ENCODE peak calls at places on chromosomes 2 and 18, in seven cellular contexts. One of them, this sample, is unnamed.

GRCh38 chr18:32714571-32715148 is 58.2 kb downstream of the KLHL14 start:
- DNase-seq in esophagus squamous epithelium: no peak
- DNase-seq in adrenal gland: peak; percentile 20
- DNase-seq in right lobe of liver: no peak
- DNase-seq in sigmoid colon: no peak
- DNase-seq in heart left ventricle: no peak
- DNase-seq in stomach: peak; percentile 36
- DNase-seq in this sample: peak; percentile 31

GRCh38 chr2:144426981-144427479 is 92.9 kb downstream of the ZEB2 start:
- DNase-seq in esophagus squamous epithelium: no peak
- DNase-seq in adrenal gland: peak; percentile 70
- DNase-seq in right lobe of liver: no peak
- DNase-seq in sigmoid colon: no peak
- DNase-seq in heart left ventricle: no peak
- DNase-seq in stomach: no peak
- DNase-seq in this sample: no peak

GRCh38 chr2:56337342-56337741 is 153.6 kb downstream of the CCDC85A start:
- DNase-seq in esophagus squamous epithelium: no peak
- DNase-seq in adrenal gland: no peak
- DNase-seq in right lobe of liver: no peak
- DNase-seq in sigmoid colon: no peak
- DNase-seq in heart left ventricle: no peak
- DNase-seq in stomach: peak; percentile 40
- DNase-seq in this sample: no peak

GRCh38 chr18:2420367-2420766 is 150.9 kb downstream of the METTL4 start:
- DNase-seq in esophagus squamous epithelium: no peak
- DNase-seq in adrenal gland: no peak
- DNase-seq in right lobe of liver: no peak
- DNase-seq in sigmoid colon: no peak
- DNase-seq in heart left ventricle: no peak
- DNase-seq in stomach: no peak
- DNase-seq in this sample: no peak

GRCh38 chr2:41774011-41774605 is 273.7 kb upstream of the PKDCC start:
- DNase-seq in esophagus squamous epithelium: no peak
- DNase-seq in adrenal gland: no peak
- DNase-seq in right lobe of liver: no peak
- DNase-seq in sigmoid colon: no peak
- DNase-seq in heart left ventricle: no peak
- DNase-seq in stomach: no peak
- DNase-seq in this sample: no peak

GRCh38 chr18:76430636-76431035 is 64.4 kb downstream of the ZNF516 start:
- DNase-seq in esophagus squamous epithelium: no peak
- DNase-seq in adrenal gland: no peak
- DNase-seq in right lobe of liver: no peak
- DNase-seq in sigmoid colon: no peak
- DNase-seq in heart left ventricle: no peak
- DNase-seq in stomach: no peak
- DNase-seq in this sample: no peak

GRCh38 chr2:202434472-202434871 is 58.3 kb downstream of the BMPR2 start:
- DNase-seq in esophagus squamous epithelium: no peak
- DNase-seq in adrenal gland: peak; percentile 27
- DNase-seq in right lobe of liver: no peak
- DNase-seq in sigmoid colon: no peak
- DNase-seq in heart left ventricle: no peak
- DNase-seq in stomach: no peak
- DNase-seq in this sample: no peak

GRCh38 chr2:57890462-57890861 is 156.1 kb upstream of the VRK2 start:
- DNase-seq in esophagus squamous epithelium: no peak
- DNase-seq in adrenal gland: peak; percentile 40
- DNase-seq in right lobe of liver: no peak
- DNase-seq in sigmoid colon: no peak
- DNase-seq in heart left ventricle: no peak
- DNase-seq in stomach: no peak
- DNase-seq in this sample: no peak

GRCh38 chr18:54436501-54436900 is 78.8 kb downstream of the C18orf54 start:
- DNase-seq in esophagus squamous epithelium: no peak
- DNase-seq in adrenal gland: no peak
- DNase-seq in right lobe of liver: no peak
- DNase-seq in sigmoid colon: no peak
- DNase-seq in heart left ventricle: no peak
- DNase-seq in stomach: no peak
- DNase-seq in this sample: no peak

GRCh38 chr18:44735071-44735470 is 54.4 kb downstream of the SETBP1 start:
- DNase-seq in esophagus squamous epithelium: no peak
- DNase-seq in adrenal gland: no peak
- DNase-seq in right lobe of liver: no peak
- DNase-seq in sigmoid colon: no peak
- DNase-seq in heart left ventricle: no peak
- DNase-seq in stomach: no peak
- DNase-seq in this sample: no peak

GRCh38 chr18:54671291-54671881 is 80.3 kb downstream of the DYNAP start:
- DNase-seq in esophagus squamous epithelium: no peak
- DNase-seq in adrenal gland: no peak
- DNase-seq in right lobe of liver: no peak
- DNase-seq in sigmoid colon: no peak
- DNase-seq in heart left ventricle: no peak
- DNase-seq in stomach: no peak
- DNase-seq in this sample: no peak

GRCh38 chr2:39696838-39697237 is 31.1 kb downstream of the TMEM178A start:
- DNase-seq in esophagus squamous epithelium: no peak
- DNase-seq in adrenal gland: no peak
- DNase-seq in right lobe of liver: no peak
- DNase-seq in sigmoid colon: no peak
- DNase-seq in heart left ventricle: no peak
- DNase-seq in stomach: no peak
- DNase-seq in this sample: no peak

GRCh38 chr2:120444691-120445240 is 98.8 kb downstream of the INHBB start:
- DNase-seq in esophagus squamous epithelium: no peak
- DNase-seq in adrenal gland: no peak
- DNase-seq in right lobe of liver: no peak
- DNase-seq in sigmoid colon: peak; percentile 48
- DNase-seq in heart left ventricle: no peak
- DNase-seq in stomach: no peak
- DNase-seq in this sample: no peak

GRCh38 chr2:158619496-158619895 is 162.7 kb downstream of the PKP4 start:
- DNase-seq in esophagus squamous epithelium: no peak
- DNase-seq in adrenal gland: no peak
- DNase-seq in right lobe of liver: no peak
- DNase-seq in sigmoid colon: no peak
- DNase-seq in heart left ventricle: no peak
- DNase-seq in stomach: peak; percentile 31
- DNase-seq in this sample: no peak

GRCh38 chr2:169358016-169358415 is 4.3 kb downstream of the LRP2 start:
- DNase-seq in esophagus squamous epithelium: no peak
- DNase-seq in adrenal gland: no peak
- DNase-seq in right lobe of liver: no peak
- DNase-seq in sigmoid colon: no peak
- DNase-seq in heart left ventricle: no peak
- DNase-seq in stomach: no peak
- DNase-seq in this sample: no peak

GRCh38 chr2:217715484-217715883 is 287.3 kb downstream of the TNS1 start:
- DNase-seq in esophagus squamous epithelium: no peak
- DNase-seq in adrenal gland: no peak
- DNase-seq in right lobe of liver: no peak
- DNase-seq in sigmoid colon: no peak
- DNase-seq in heart left ventricle: no peak
- DNase-seq in stomach: no peak
- DNase-seq in this sample: no peak

GRCh38 chr2:190179754-190180312 is 117.3 kb upstream of the MSTN start:
- DNase-seq in esophagus squamous epithelium: no peak
- DNase-seq in adrenal gland: no peak
- DNase-seq in right lobe of liver: no peak
- DNase-seq in sigmoid colon: no peak
- DNase-seq in heart left ventricle: no peak
- DNase-seq in stomach: peak; percentile 63
- DNase-seq in this sample: no peak

GRCh38 chr18:23356915-23357421 is 96.1 kb upstream of the RIOK3 start:
- DNase-seq in esophagus squamous epithelium: no peak
- DNase-seq in adrenal gland: no peak
- DNase-seq in right lobe of liver: no peak
- DNase-seq in sigmoid colon: no peak
- DNase-seq in heart left ventricle: no peak
- DNase-seq in stomach: no peak
- DNase-seq in this sample: no peak

GRCh38 chr18:8890957-8891464 is 185.7 kb downstream of the MTCL1 start:
- DNase-seq in esophagus squamous epithelium: no peak
- DNase-seq in adrenal gland: no peak
- DNase-seq in right lobe of liver: no peak
- DNase-seq in sigmoid colon: no peak
- DNase-seq in heart left ventricle: no peak
- DNase-seq in stomach: no peak
- DNase-seq in this sample: no peak

GRCh38 chr2:29662841-29663240 is 258.5 kb downstream of the ALK start:
- DNase-seq in esophagus squamous epithelium: no peak
- DNase-seq in adrenal gland: no peak
- DNase-seq in right lobe of liver: no peak
- DNase-seq in sigmoid colon: no peak
- DNase-seq in heart left ventricle: no peak
- DNase-seq in stomach: no peak
- DNase-seq in this sample: no peak

DNA sequence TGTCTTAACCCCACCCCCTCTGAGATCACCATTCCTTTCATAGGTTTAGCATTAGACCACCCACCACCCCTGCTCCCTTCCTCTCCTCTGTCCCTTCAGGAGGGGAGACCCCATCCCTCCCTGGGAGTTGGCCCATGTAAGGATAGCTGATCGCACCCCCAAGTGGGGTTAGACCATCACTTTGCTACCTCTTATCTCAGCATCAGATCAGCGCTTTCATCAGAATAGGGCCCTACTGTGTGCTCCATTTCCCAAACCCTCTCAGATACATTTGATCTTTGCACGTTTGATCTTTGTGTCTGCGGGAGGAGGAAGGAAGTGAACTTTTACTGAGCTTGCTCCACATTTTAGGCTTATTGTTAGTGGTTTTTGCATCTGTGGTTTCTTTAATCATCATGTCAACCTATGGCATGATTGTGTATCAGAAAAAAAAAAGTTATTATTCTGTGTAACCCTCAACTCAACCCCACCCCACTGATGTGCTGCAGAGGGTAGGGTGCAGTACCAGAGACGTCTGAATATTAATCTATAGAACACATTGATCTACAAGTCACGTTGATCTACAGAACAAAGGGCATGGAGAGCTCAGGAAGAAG is 81.2 kb downstream of the PDCL3 start:
- DNase-seq in esophagus squamous epithelium: no peak
- DNase-seq in adrenal gland: no peak
- DNase-seq in right lobe of liver: no peak
- DNase-seq in sigmoid colon: no peak
- DNase-seq in heart left ventricle: no peak
- DNase-seq in stomach: no peak
- DNase-seq in this sample: no peak
- H3K4me1 ChIP-seq in esophagus squamous epithelium: no peaks in the 10 kb centered on the region
- H3K4me1 ChIP-seq in adrenal gland: peaks cover 10% of the 10 kb centered on the region
- H3K4me1 ChIP-seq in right lobe of liver: no peaks in the 10 kb centered on the region
- H3K4me1 ChIP-seq in sigmoid colon: no peaks in the 10 kb centered on the region
- H3K4me1 ChIP-seq in heart left ventricle: no peaks in the 10 kb centered on the region
- H3K4me1 ChIP-seq in stomach: no peaks in the 10 kb centered on the region
- H3K4me1 ChIP-seq in this sample: no peaks in the 10 kb centered on the region

DNA sequence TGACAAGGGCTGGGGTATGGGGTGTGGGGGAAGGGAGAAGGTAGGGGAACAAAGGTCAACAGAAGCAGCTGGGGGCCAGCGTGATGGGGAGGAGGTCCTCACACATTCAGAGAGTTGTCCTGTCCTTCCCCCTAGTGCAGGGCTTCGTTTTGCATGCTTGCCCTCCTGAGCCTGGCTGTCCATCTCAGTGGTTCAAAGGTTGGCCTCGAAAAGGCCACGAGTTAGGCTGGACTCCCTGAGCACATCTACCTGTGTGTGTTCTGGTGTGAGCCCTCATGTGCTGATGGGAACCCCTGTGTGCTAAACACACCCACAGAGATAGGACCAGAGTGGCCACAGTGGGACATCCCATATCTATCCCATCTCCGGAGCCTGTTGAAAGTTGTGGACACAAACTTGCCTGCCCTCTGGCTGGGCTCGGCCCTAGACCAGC is 51.9 kb downstream of the EPAS1 start:
- DNase-seq in esophagus squamous epithelium: no peak
- DNase-seq in adrenal gland: no peak
- DNase-seq in right lobe of liver: no peak
- DNase-seq in sigmoid colon: no peak
- DNase-seq in heart left ventricle: no peak
- DNase-seq in stomach: no peak
- DNase-seq in this sample: no peak
- TF ChIP-seq POLR2A in esophagus squamous epithelium: no peak
- TF ChIP-seq POLR2A in adrenal gland: no peak
- TF ChIP-seq POLR2A in right lobe of liver: no peak
- TF ChIP-seq POLR2A in sigmoid colon: no peak
- TF ChIP-seq POLR2A in heart left ventricle: no peak
- TF ChIP-seq POLR2A in stomach: no peak
- TF ChIP-seq POLR2A in this sample: no peak

DNA sequence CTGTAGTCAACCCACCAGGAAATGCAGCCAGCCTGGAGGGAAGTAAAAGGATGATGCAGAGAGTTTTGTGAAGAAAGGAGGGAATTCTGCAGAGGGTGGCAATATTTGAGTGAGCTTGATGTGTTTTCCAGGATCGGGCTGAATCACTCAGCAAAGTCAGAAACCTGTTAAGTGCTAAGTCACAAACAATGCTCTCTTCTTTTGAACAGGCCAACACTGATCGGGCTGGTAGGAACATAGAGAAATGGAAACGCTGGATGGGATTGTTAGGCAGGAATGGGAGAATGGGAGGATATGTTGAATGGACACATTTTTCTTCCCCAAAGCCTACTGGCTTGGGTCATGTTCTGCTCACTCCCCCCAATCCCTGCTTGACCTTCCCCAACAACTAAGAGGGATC is 36.6 kb downstream of the KCNS3 start:
- DNase-seq in esophagus squamous epithelium: no peak
- DNase-seq in adrenal gland: no peak
- DNase-seq in right lobe of liver: no peak
- DNase-seq in sigmoid colon: no peak
- DNase-seq in heart left ventricle: no peak
- DNase-seq in stomach: no peak
- DNase-seq in this sample: no peak
- H3K27ac ChIP-seq in esophagus squamous epithelium: no peak overlapping the region
- H3K27ac ChIP-seq in adrenal gland: no peak overlapping the region
- H3K27ac ChIP-seq in right lobe of liver: no peak overlapping the region
- H3K27ac ChIP-seq in sigmoid colon: no peak overlapping the region
- H3K27ac ChIP-seq in heart left ventricle: no peak overlapping the region
- H3K27ac ChIP-seq in stomach: no peak overlapping the region
- H3K27ac ChIP-seq in this sample: no peak overlapping the region

DNA sequence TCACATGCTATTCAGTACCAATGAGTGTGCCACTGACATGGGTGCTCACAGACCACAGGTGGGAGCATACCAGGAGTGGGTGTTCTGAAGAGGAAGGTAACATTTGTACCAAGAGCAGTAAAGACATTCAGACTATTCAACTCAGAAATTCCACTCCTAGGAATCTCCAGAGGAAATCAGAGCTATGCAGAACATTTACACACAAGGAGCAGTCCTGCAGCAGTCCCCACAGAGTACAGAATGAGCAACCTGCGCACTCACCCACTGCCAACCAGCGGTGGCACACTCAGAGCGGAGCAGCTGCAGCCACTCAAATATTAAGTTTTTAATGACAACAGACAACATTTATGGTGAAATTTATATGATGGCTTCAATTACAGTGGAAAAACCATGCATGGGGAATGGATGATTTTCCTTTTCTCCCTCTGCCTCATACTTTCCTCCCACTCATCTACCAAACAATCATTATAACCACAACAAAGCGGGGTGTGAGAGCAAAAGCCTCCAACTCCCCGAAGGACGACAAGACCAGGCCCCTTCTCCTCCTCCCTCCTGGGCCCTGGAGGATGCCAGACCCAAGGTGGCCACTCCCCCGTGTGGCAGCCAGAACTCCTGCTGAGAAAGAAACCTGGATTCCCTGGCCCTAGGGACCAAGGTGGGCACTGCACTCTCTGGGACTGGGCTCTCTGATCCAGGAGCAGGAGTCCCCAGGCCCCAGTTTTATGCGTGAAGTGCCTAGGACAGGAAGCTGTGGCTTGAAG is 5.4 kb downstream of the HS6ST1 start:
- DNase-seq in esophagus squamous epithelium: no peak
- DNase-seq in adrenal gland: peak; percentile 44
- DNase-seq in right lobe of liver: peak; percentile 18
- DNase-seq in sigmoid colon: peak; percentile 65
- DNase-seq in heart left ventricle: no peak
- DNase-seq in stomach: peak; percentile 24
- DNase-seq in this sample: no peak
- H3K4me1 ChIP-seq in esophagus squamous epithelium: peaks cover 95% of the 10 kb centered on the region
- H3K4me1 ChIP-seq in adrenal gland: peaks cover 88% of the 10 kb centered on the region
- H3K4me1 ChIP-seq in right lobe of liver: no peaks in the 10 kb centered on the region
- H3K4me1 ChIP-seq in sigmoid colon: peaks cover 89% of the 10 kb centered on the region
- H3K4me1 ChIP-seq in heart left ventricle: peaks cover 62% of the 10 kb centered on the region
- H3K4me1 ChIP-seq in stomach: peaks cover 54% of the 10 kb centered on the region
- H3K4me1 ChIP-seq in this sample: peaks cover 24% of the 10 kb centered on the region